ENCODE peak calls at places on chromosomes 6 and 20, in six cellular contexts. M, P, I, E, L and N are unnamed samples. For H3K9me2, the result is how much of the 10 kb centered on the place peaks cover.

GRCh38 chr6:79713701-79714322 is 82.7 kb downstream of the SH3BGRL2 start:
- DNase-seq in M (peak), P (peak), I (peak), E (peak), L (peak), N (peak)

GRCh38 chr6:144678844-144679243 is 393.7 kb downstream of the UTRN start:
- DNase-seq in M (no peak), P (no peak), I (peak), E (no peak), L (no peak), N (no peak)

GRCh38 chr6:25564953-25565352 is 87.1 kb upstream of the SCGN start:
- DNase-seq in M (no peak), P (no peak), I (no peak), E (no peak), L (no peak), N (no peak)

GRCh38 chr20:43853174-43853803 is 61.4 kb upstream of the TOX2 start:
- DNase-seq in M (no peak), P (no peak), I (peak), E (no peak), L (peak), N (no peak)

GRCh38 chr6:43013020-43013842 is 515 bp downstream of the MEA1 start:
- DNase-seq in M (no peak), P (no peak), I (peak), E (no peak), L (no peak), N (no peak)

GRCh38 chr20:36463212-36464061 is 77.9 kb upstream of the MYL9 start:
- DNase-seq in M (no peak), P (no peak), I (peak), E (no peak), L (no peak), N (peak)

GRCh38 chr20:1323256-1323655 is 5.7 kb downstream of the SDCBP2 start:
- DNase-seq in M (no peak), P (no peak), I (peak), E (no peak), L (no peak), N (no peak)

GRCh38 chr6:14882394-14883073 is 363.3 kb upstream of the JARID2 start:
- DNase-seq in M (no peak), P (no peak), I (no peak), E (no peak), L (peak), N (no peak)

GRCh38 chr6:62283359-62283758 is 2.7 kb downstream of the KHDRBS2 start:
- DNase-seq in M (no peak), P (no peak), I (no peak), E (no peak), L (no peak), N (no peak)

GRCh38 chr20:63290677-63291472 is 2.1 kb upstream of the COL20A1 start:
- DNase-seq in M (peak), P (peak), I (peak), E (peak), L (peak), N (peak)

GRCh38 chr6:15253107-15254073 is 7.5 kb downstream of the JARID2 start:
- DNase-seq in M (no peak), P (no peak), I (no peak), E (no peak), L (no peak), N (no peak)

GRCh38 chr6:108203189-108204119 is 37.6 kb downstream of the NR2E1 start:
- DNase-seq in M (no peak), P (no peak), I (no peak), E (no peak), L (no peak), N (no peak)

GRCh38 chr6:145626857-145627256 is 108.5 kb downstream of the EPM2A start:
- DNase-seq in M (no peak), P (no peak), I (no peak), E (no peak), L (no peak), N (no peak)

DNA sequence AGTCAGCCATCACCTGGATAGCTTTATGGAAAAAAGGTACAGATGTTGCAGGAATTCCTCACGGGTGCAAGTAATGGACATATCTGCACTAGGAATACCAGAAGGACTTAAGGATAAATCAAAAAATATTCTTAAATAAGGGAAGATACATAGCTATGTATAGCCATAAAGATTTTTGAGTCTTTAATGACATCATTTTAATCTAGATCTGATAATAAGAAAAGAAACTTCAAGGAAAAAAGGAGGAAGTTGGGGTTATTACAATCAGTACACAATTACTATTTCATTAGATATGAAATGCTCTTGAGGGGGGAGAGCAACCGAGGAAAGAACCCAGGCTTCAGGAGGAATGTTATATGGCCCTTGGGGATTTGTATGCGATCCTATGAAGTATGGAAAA is 110.2 kb downstream of the FOXC1 start:
- DNase-seq in M (no peak), P (no peak), I (no peak), E (no peak), L (no peak), N (no peak)
- H3K9ac ChIP-seq in M (no peak), P (no peak), I (no peak), E (no peak), L (no peak), N (no peak)

GRCh38 chr6:44503471-44503870 is 116.0 kb downstream of the CDC5L start:
- DNase-seq in M (no peak), P (no peak), I (no peak), E (no peak), L (no peak), N (no peak)
- H3K9me2 ChIP-seq in M (under half), P (under half), I (under half), E (under half), L (under half), N (under half)

GRCh38 chr6:105545947-105546710 is 143.2 kb upstream of the PREP start:
- DNase-seq in M (no peak), P (no peak), I (peak), E (no peak), L (peak), N (no peak)

GRCh38 chr6:105545206-105545920 is 142.5 kb upstream of the PREP start:
- DNase-seq in M (no peak), P (no peak), I (peak), E (no peak), L (no peak), N (no peak)

GRCh38 chr6:105546748-105547147 is 143.9 kb upstream of the PREP start:
- DNase-seq in M (no peak), P (no peak), I (no peak), E (no peak), L (no peak), N (no peak)

GRCh38 chr6:105553174-105553573 is 150.3 kb upstream of the PREP start:
- DNase-seq in M (no peak), P (no peak), I (no peak), E (no peak), L (peak), N (no peak)

DNA sequence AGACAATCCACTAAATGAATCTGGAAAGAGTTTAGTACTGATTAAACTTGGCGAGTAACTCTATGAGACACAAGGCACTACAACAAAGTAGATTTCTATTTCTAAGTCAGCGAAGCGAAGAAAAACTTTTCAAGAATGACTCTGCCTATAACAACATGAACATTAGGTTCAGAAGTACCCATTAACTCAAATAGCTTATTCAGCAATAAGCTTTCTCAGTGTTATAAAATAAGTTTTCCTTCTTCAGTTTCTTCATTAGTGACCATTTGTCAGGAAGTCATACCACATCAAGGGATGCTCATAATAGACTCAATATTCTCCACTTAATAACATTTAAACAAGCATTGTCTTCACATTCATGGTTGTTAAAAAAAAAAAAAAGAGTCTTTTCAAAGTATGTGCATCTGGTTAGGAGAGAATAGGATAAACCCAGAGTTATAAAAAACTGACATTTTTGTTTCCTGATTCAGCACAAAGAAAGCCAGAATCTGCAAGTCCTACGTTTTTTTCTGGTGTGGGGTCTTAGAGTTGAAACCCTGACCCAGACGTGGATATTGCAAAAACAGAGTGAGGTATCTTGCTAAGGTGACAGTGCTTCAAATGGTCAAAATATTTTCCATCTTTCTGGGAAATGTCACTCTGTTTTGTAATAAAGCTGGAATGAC is 148.2 kb upstream of the PREP start:
- DNase-seq in M (no peak), P (no peak), I (no peak), E (no peak), L (no peak), N (no peak)
- H3K9ac ChIP-seq in M (no peak), P (no peak), I (no peak), E (no peak), L (no peak), N (no peak)

DNA sequence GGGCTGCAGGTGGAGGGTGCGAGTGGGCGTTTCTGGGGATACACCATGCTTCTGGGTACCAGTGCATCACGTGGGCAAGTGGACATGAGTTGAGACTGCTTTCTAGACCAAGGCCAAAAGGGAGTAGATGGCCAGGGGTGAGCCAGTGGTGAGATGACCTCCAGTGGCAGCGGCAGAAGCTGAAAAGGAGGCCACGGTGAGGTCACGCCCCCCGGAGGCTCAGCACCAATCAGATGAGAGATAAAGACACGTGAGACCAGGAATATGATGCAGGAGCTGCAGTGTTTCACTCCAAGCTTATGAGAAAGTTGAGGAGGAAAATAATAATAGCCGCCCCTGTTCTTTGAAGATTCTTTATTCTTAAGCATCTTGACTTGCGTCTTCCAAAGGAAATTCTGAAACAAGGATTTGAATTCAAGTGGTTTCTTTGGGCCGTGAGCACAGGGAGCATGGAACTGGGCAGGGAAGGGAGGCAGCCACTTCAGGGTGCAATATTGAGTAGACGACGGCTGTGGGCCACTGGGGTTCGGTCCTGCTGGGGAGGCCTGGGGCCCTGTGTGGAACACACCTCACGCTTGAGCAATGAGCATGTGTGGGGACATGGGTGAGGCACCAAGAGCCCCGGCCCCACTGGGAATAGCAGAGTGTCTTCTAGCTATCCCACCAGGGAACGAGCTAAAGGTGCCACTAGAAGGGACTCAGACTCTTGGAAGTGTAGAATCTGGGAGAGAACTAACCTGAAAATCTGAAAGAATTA is 156.7 kb upstream of the LRFN2 start:
- DNase-seq in M (no peak), P (no peak), I (no peak), E (no peak), L (no peak), N (no peak)
- H3K9me2 ChIP-seq in M (under half), P (under half), I (under half), E (under half), L (under half), N (under half)